ENCODE peak calls at places on chromosomes 1 and 21, in seven cellular contexts. One of them, this sample, is unnamed.

GRCh38 chr1:171217658-171218443 is 30.4 kb upstream of the FMO1 start:
- DNase-seq in K562: no peak
- DNase-seq in neuronal stem cell: no peak
- DNase-seq in neural progenitor cell: no peak
- DNase-seq in IMR-90: no peak
- DNase-seq in SK-N-SH: no peak
- DNase-seq in PC-3: no peak
- DNase-seq in this sample: no peak

GRCh38 chr21:40210251-40210650 is 343.0 kb downstream of the PCP4 start:
- DNase-seq in SK-N-SH: no peak
- DNase-seq in PC-3: no peak
- DNase-seq in neuronal stem cell: no peak
- DNase-seq in neural progenitor cell: no peak
- DNase-seq in K562: no peak
- DNase-seq in IMR-90: no peak
- DNase-seq in this sample: no peak

GRCh38 chr1:162200096-162200847 is 130.8 kb downstream of the NOS1AP start:
- DNase-seq in neural progenitor cell: no peak
- DNase-seq in neuronal stem cell: no peak
- DNase-seq in SK-N-SH: no peak
- DNase-seq in IMR-90: no peak
- DNase-seq in K562: no peak
- DNase-seq in PC-3: no peak
- DNase-seq in this sample: peak; percentile 61

GRCh38 chr1:211352985-211353515 is 26.4 kb downstream of the TRAF5 start:
- DNase-seq in K562: peak; percentile 68
- DNase-seq in PC-3: peak; percentile 63
- DNase-seq in IMR-90: no peak
- DNase-seq in neural progenitor cell: peak; percentile 39
- DNase-seq in SK-N-SH: no peak
- DNase-seq in neuronal stem cell: no peak
- DNase-seq in this sample: no peak

GRCh38 chr21:39142972-39143371 is 40.3 kb downstream of the PSMG1 start:
- DNase-seq in PC-3: no peak
- DNase-seq in neuronal stem cell: no peak
- DNase-seq in SK-N-SH: no peak
- DNase-seq in K562: no peak
- DNase-seq in IMR-90: no peak
- DNase-seq in neural progenitor cell: no peak
- DNase-seq in this sample: no peak

GRCh38 chr1:16017461-16018303 is at the start of gene HSPB7:
- DNase-seq in neural progenitor cell: peak; percentile 70
- DNase-seq in neuronal stem cell: no peak
- DNase-seq in K562: peak; percentile 80
- DNase-seq in IMR-90: peak; percentile 52
- DNase-seq in PC-3: no peak
- DNase-seq in SK-N-SH: peak; percentile 76
- DNase-seq in this sample: peak; percentile 67

GRCh38 chr21:15617968-15618367 is 111.8 kb upstream of the USP25 start:
- DNase-seq in PC-3: peak; percentile 86
- DNase-seq in SK-N-SH: peak; percentile 5
- DNase-seq in neural progenitor cell: peak; percentile 44
- DNase-seq in K562: no peak
- DNase-seq in IMR-90: peak; percentile 21
- DNase-seq in neuronal stem cell: peak; percentile 41
- DNase-seq in this sample: peak; percentile 81

GRCh38 chr1:87644033-87644432 is 315.4 kb downstream of the LMO4 start:
- DNase-seq in neuronal stem cell: no peak
- DNase-seq in IMR-90: peak; percentile 3
- DNase-seq in neural progenitor cell: peak; percentile 4
- DNase-seq in K562: no peak
- DNase-seq in PC-3: peak; percentile 53
- DNase-seq in SK-N-SH: no peak
- DNase-seq in this sample: peak; percentile 56

GRCh38 chr1:19202396-19202795 is 7.7 kb downstream of the UBR4 start:
- DNase-seq in neural progenitor cell: no peak
- DNase-seq in PC-3: no peak
- DNase-seq in IMR-90: no peak
- DNase-seq in neuronal stem cell: no peak
- DNase-seq in SK-N-SH: no peak
- DNase-seq in K562: no peak
- DNase-seq in this sample: no peak

GRCh38 chr1:11701551-11701961 is 10.0 kb downstream of the DRAXIN start:
- DNase-seq in SK-N-SH: peak; percentile 75
- DNase-seq in neuronal stem cell: no peak
- DNase-seq in neural progenitor cell: peak; percentile 42
- DNase-seq in IMR-90: no peak
- DNase-seq in PC-3: no peak
- DNase-seq in K562: no peak
- DNase-seq in this sample: no peak

GRCh38 chr1:221327954-221328353 is 413.9 kb downstream of the DUSP10 start:
- DNase-seq in SK-N-SH: peak; percentile 50
- DNase-seq in K562: no peak
- DNase-seq in neuronal stem cell: no peak
- DNase-seq in IMR-90: no peak
- DNase-seq in neural progenitor cell: no peak
- DNase-seq in PC-3: no peak
- DNase-seq in this sample: no peak

GRCh38 chr1:70034403-70034802 is 171.0 kb downstream of the LRRC40 start:
- DNase-seq in neural progenitor cell: peak; percentile 74
- DNase-seq in SK-N-SH: peak; percentile 8
- DNase-seq in neuronal stem cell: peak; percentile 31
- DNase-seq in K562: peak; percentile 47
- DNase-seq in PC-3: peak; percentile 84
- DNase-seq in IMR-90: peak; percentile 77
- DNase-seq in this sample: peak; percentile 70

GRCh38 chr21:32278068-32278467 is 781 bp downstream of the MIS18A start:
- DNase-seq in PC-3: peak; percentile 27
- DNase-seq in neuronal stem cell: no peak
- DNase-seq in SK-N-SH: peak; percentile 38
- DNase-seq in K562: no peak
- DNase-seq in IMR-90: no peak
- DNase-seq in neural progenitor cell: peak; percentile 20
- DNase-seq in this sample: no peak

GRCh38 chr1:198151688-198152087 is 5.1 kb upstream of the NEK7 start:
- DNase-seq in neuronal stem cell: no peak
- DNase-seq in IMR-90: peak; percentile 61
- DNase-seq in neural progenitor cell: no peak
- DNase-seq in K562: no peak
- DNase-seq in PC-3: no peak
- DNase-seq in SK-N-SH: no peak
- DNase-seq in this sample: peak; percentile 73

GRCh38 chr1:68121536-68121935 is 71.1 kb upstream of the DIRAS3 start:
- DNase-seq in neuronal stem cell: no peak
- DNase-seq in PC-3: peak; percentile 63
- DNase-seq in K562: no peak
- DNase-seq in neural progenitor cell: no peak
- DNase-seq in IMR-90: peak; percentile 87
- DNase-seq in SK-N-SH: no peak
- DNase-seq in this sample: peak; percentile 53

GRCh38 chr1:199157494-199157893 is 518.7 kb downstream of the PTPRC start:
- DNase-seq in SK-N-SH: no peak
- DNase-seq in neural progenitor cell: no peak
- DNase-seq in K562: no peak
- DNase-seq in neuronal stem cell: no peak
- DNase-seq in IMR-90: peak; percentile 35
- DNase-seq in PC-3: peak; percentile 88
- DNase-seq in this sample: no peak

GRCh38 chr1:173946380-173946921 is 29.3 kb upstream of the SERPINC1 start:
- DNase-seq in neuronal stem cell: no peak
- DNase-seq in IMR-90: no peak
- DNase-seq in SK-N-SH: no peak
- DNase-seq in PC-3: no peak
- DNase-seq in neural progenitor cell: no peak
- DNase-seq in K562: no peak
- DNase-seq in this sample: no peak

GRCh38 chr1:205925730-205926129 is 17.5 kb downstream of the SLC26A9 start:
- DNase-seq in PC-3: peak; percentile 77
- DNase-seq in SK-N-SH: no peak
- DNase-seq in neural progenitor cell: no peak
- DNase-seq in neuronal stem cell: no peak
- DNase-seq in IMR-90: peak; percentile 85
- DNase-seq in K562: no peak
- DNase-seq in this sample: peak; percentile 69

GRCh38 chr1:162335126-162335525 is 41.5 kb downstream of the SPATA46 start:
- DNase-seq in neural progenitor cell: no peak
- DNase-seq in IMR-90: no peak
- DNase-seq in neuronal stem cell: no peak
- DNase-seq in K562: no peak
- DNase-seq in PC-3: no peak
- DNase-seq in SK-N-SH: no peak
- DNase-seq in this sample: no peak

GRCh38 chr21:31161157-31161556 is 122.9 kb upstream of the KRTAP19-8 start:
- DNase-seq in K562: no peak
- DNase-seq in neuronal stem cell: no peak
- DNase-seq in neural progenitor cell: peak; percentile 63
- DNase-seq in SK-N-SH: peak; percentile 44
- DNase-seq in PC-3: no peak
- DNase-seq in IMR-90: peak; percentile 15
- DNase-seq in this sample: peak; percentile 6

GRCh38 chr1:64963466-64963865 is 2.9 kb downstream of the JAK1 start:
- DNase-seq in neuronal stem cell: no peak
- DNase-seq in IMR-90: no peak
- DNase-seq in SK-N-SH: no peak
- DNase-seq in neural progenitor cell: no peak
- DNase-seq in PC-3: no peak
- DNase-seq in K562: no peak
- DNase-seq in this sample: no peak

DNA sequence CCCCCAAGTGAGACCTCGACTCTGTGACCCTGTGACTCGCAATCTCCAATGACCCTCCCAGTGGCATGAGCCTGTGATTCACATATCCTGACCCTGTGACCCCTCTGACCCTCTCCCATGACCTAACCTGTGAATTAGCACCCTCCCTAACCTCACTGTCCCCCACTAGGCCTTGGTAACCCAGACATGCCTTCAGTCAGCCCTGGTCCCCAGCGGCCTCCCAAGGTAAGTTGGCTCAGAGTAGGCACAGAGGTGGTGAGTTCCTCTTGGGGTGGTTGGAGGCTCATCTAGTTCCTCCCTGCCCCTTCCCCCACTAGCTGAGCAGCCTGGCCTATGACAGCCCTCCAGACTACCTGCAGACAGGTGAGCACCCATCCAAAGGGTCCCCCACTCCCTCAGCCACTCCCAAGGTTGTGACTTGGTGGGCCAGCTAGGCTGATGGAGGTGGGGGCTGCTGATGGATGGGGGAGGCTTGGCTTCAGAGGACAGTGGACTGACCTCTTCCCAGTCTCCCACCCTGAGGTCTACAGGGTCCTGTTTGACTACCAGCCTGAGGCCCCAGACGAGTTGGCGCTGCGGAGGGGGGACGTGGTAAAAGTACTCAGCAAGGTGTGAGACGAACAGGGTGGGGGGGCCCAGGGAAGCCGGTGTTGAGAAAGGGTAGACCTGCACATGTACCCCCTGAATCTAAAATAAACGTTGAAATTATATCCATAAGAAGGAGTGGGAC is 1.6 kb downstream of the SH3D21 start:
- DNase-seq in K562: no peak
- DNase-seq in neural progenitor cell: no peak
- DNase-seq in PC-3: no peak
- DNase-seq in SK-N-SH: no peak
- DNase-seq in neuronal stem cell: no peak
- DNase-seq in IMR-90: no peak
- DNase-seq in this sample: no peak
- H3K4me2 ChIP-seq in K562: peak overlapping the region; percentile 95
- H3K4me2 ChIP-seq in neural progenitor cell: peak overlapping the region; percentile 91
- H3K4me2 ChIP-seq in PC-3: peak overlapping the region; percentile 85
- H3K4me2 ChIP-seq in SK-N-SH: peak overlapping the region; percentile 77
- H3K4me2 ChIP-seq in neuronal stem cell: peak overlapping the region; percentile 95
- H3K4me2 ChIP-seq in IMR-90: peak overlapping the region; percentile 80
- H3K4me2 ChIP-seq in this sample: peak overlapping the region; percentile 88

GRCh38 chr1:186188736-186189135 is 186.3 kb downstream of the TPR start:
- DNase-seq in PC-3: peak; percentile 37
- DNase-seq in SK-N-SH: no peak
- DNase-seq in K562: no peak
- DNase-seq in neuronal stem cell: no peak
- DNase-seq in neural progenitor cell: no peak
- DNase-seq in IMR-90: peak; percentile 47
- DNase-seq in this sample: peak; percentile 41
- H3K4me3 ChIP-seq in PC-3: peak overlapping the region; percentile 33
- H3K4me3 ChIP-seq in SK-N-SH: peak overlapping the region; percentile 35
- H3K4me3 ChIP-seq in K562: no peak overlapping the region
- H3K4me3 ChIP-seq in neuronal stem cell: no peak overlapping the region
- H3K4me3 ChIP-seq in neural progenitor cell: no peak overlapping the region
- H3K4me3 ChIP-seq in IMR-90: no peak overlapping the region
- H3K4me3 ChIP-seq in this sample: no peak overlapping the region

GRCh38 chr1:214108097-214108446 is 120.3 kb downstream of the PROX1 start:
- DNase-seq in PC-3: no peak
- DNase-seq in K562: no peak
- DNase-seq in SK-N-SH: no peak
- DNase-seq in neural progenitor cell: no peak
- DNase-seq in IMR-90: no peak
- DNase-seq in neuronal stem cell: no peak
- DNase-seq in this sample: no peak

GRCh38 chr1:214102907-214103306 is 115.1 kb downstream of the PROX1 start:
- DNase-seq in SK-N-SH: no peak
- DNase-seq in neural progenitor cell: peak; percentile 21
- DNase-seq in IMR-90: peak; percentile 90
- DNase-seq in K562: no peak
- DNase-seq in neuronal stem cell: peak; percentile 11
- DNase-seq in PC-3: peak; percentile 96
- DNase-seq in this sample: peak; percentile 95

GRCh38 chr1:214107322-214108096 is 119.7 kb downstream of the PROX1 start:
- DNase-seq in neuronal stem cell: no peak
- DNase-seq in K562: no peak
- DNase-seq in SK-N-SH: no peak
- DNase-seq in IMR-90: peak; percentile 0
- DNase-seq in neural progenitor cell: no peak
- DNase-seq in PC-3: no peak
- DNase-seq in this sample: peak; percentile 9

GRCh38 chr1:214103778-214104177 is 116.0 kb downstream of the PROX1 start:
- DNase-seq in IMR-90: no peak
- DNase-seq in PC-3: no peak
- DNase-seq in SK-N-SH: no peak
- DNase-seq in neural progenitor cell: no peak
- DNase-seq in neuronal stem cell: no peak
- DNase-seq in K562: no peak
- DNase-seq in this sample: no peak

DNA sequence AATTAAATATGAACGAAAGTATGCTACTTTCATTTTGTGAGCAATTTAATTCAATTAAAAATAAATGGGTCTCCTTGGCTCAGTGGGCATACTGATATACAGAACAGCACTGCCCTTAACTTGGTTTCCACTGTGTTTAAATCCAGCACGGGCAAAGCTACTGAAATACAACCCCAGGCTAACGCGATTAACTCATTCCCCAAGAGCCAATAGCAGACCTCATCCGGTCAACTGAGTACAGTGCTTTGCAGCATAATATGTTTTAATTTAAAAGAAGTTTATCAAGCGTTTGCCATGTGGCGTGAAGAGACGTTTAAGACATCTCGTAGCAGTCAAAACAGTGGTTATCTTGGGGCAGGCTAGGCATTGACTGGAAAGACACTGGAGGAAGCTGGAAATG is 118.6 kb downstream of the PROX1 start:
- DNase-seq in PC-3: no peak
- DNase-seq in IMR-90: peak; percentile 15
- DNase-seq in K562: no peak
- DNase-seq in neuronal stem cell: no peak
- DNase-seq in neural progenitor cell: no peak
- DNase-seq in SK-N-SH: no peak
- DNase-seq in this sample: peak; percentile 32
- H3K27ac ChIP-seq in PC-3: no peak overlapping the region
- H3K27ac ChIP-seq in IMR-90: no peak overlapping the region
- H3K27ac ChIP-seq in K562: no peak overlapping the region
- H3K27ac ChIP-seq in neuronal stem cell: no peak overlapping the region
- H3K27ac ChIP-seq in neural progenitor cell: no peak overlapping the region
- H3K27ac ChIP-seq in SK-N-SH: no peak overlapping the region
- H3K27ac ChIP-seq in this sample: no peak overlapping the region

GRCh38 chr1:194684636-194685035 is 1498.2 kb upstream of the B3GALT2 start:
- DNase-seq in neural progenitor cell: no peak
- DNase-seq in IMR-90: peak; percentile 22
- DNase-seq in SK-N-SH: no peak
- DNase-seq in neuronal stem cell: no peak
- DNase-seq in K562: no peak
- DNase-seq in PC-3: peak; percentile 12
- DNase-seq in this sample: peak; percentile 32
- H3K4me2 ChIP-seq in neural progenitor cell: no peak overlapping the region
- H3K4me2 ChIP-seq in IMR-90: no peak overlapping the region
- H3K4me2 ChIP-seq in SK-N-SH: no peak overlapping the region
- H3K4me2 ChIP-seq in neuronal stem cell: no peak overlapping the region
- H3K4me2 ChIP-seq in K562: no peak overlapping the region
- H3K4me2 ChIP-seq in PC-3: no peak overlapping the region
- H3K4me2 ChIP-seq in this sample: no peak overlapping the region